ENCODE peak calls at places on chromosome 10, in ten cellular contexts. One of them, this sample, is unnamed. For H3K27me3, the result is how much of the 10 kb centered on the place peaks cover.

GRCh38 chr10:26960308-26960707 is 99.5 kb upstream of the ABI1 start:
- DNase-seq in Panc1: no peak
- DNase-seq in SK-N-SH: no peak
- DNase-seq in transverse colon: no peak
- DNase-seq in GM23338: no peak
- DNase-seq in spleen: no peak
- DNase-seq in stomach: no peak
- DNase-seq in K562: no peak
- DNase-seq in sigmoid colon: no peak
- DNase-seq in esophagus muscularis mucosa: no peak
- DNase-seq in this sample: no peak

GRCh38 chr10:43790147-43790546 is 141.5 kb upstream of the ZNF32 start:
- DNase-seq in Panc1: no peak
- DNase-seq in SK-N-SH: no peak
- DNase-seq in transverse colon: no peak
- DNase-seq in GM23338: no peak
- DNase-seq in spleen: no peak
- DNase-seq in stomach: no peak
- DNase-seq in K562: no peak
- DNase-seq in sigmoid colon: no peak
- DNase-seq in esophagus muscularis mucosa: no peak
- DNase-seq in this sample: no peak

GRCh38 chr10:69237528-69238159 is 17.5 kb downstream of the HKDC1 start:
- DNase-seq in Panc1: peak
- DNase-seq in SK-N-SH: peak
- DNase-seq in transverse colon: peak
- DNase-seq in GM23338: peak
- DNase-seq in spleen: peak
- DNase-seq in stomach: peak
- DNase-seq in K562: peak
- DNase-seq in sigmoid colon: peak
- DNase-seq in esophagus muscularis mucosa: peak
- DNase-seq in this sample: peak

GRCh38 chr10:95260909-95261552 is 29.8 kb downstream of the PDLIM1 start:
- DNase-seq in Panc1: no peak
- DNase-seq in SK-N-SH: no peak
- DNase-seq in transverse colon: no peak
- DNase-seq in GM23338: no peak
- DNase-seq in spleen: no peak
- DNase-seq in stomach: no peak
- DNase-seq in K562: no peak
- DNase-seq in sigmoid colon: no peak
- DNase-seq in esophagus muscularis mucosa: no peak
- DNase-seq in this sample: no peak

GRCh38 chr10:20596911-20597310 is 300.2 kb downstream of the NEBL start:
- DNase-seq in Panc1: no peak
- DNase-seq in SK-N-SH: no peak
- DNase-seq in transverse colon: no peak
- DNase-seq in GM23338: peak
- DNase-seq in spleen: no peak
- DNase-seq in stomach: no peak
- DNase-seq in K562: no peak
- DNase-seq in sigmoid colon: no peak
- DNase-seq in esophagus muscularis mucosa: no peak
- DNase-seq in this sample: no peak

GRCh38 chr10:58044072-58044471 is 223.6 kb downstream of the IPMK start:
- DNase-seq in Panc1: no peak
- DNase-seq in SK-N-SH: no peak
- DNase-seq in transverse colon: no peak
- DNase-seq in GM23338: no peak
- DNase-seq in spleen: no peak
- DNase-seq in stomach: no peak
- DNase-seq in K562: no peak
- DNase-seq in sigmoid colon: no peak
- DNase-seq in esophagus muscularis mucosa: no peak
- DNase-seq in this sample: no peak

GRCh38 chr10:52314822-52315552 is 906 bp downstream of the DKK1 start:
- DNase-seq in Panc1: no peak
- DNase-seq in SK-N-SH: peak
- DNase-seq in transverse colon: peak
- DNase-seq in GM23338: peak
- DNase-seq in spleen: peak
- DNase-seq in stomach: no peak
- DNase-seq in K562: no peak
- DNase-seq in sigmoid colon: no peak
- DNase-seq in esophagus muscularis mucosa: no peak
- DNase-seq in this sample: peak

GRCh38 chr10:5987747-5988146 is 10.4 kb upstream of the IL15RA start:
- DNase-seq in Panc1: no peak
- DNase-seq in SK-N-SH: no peak
- DNase-seq in transverse colon: no peak
- DNase-seq in GM23338: no peak
- DNase-seq in spleen: no peak
- DNase-seq in stomach: no peak
- DNase-seq in K562: peak
- DNase-seq in sigmoid colon: peak
- DNase-seq in esophagus muscularis mucosa: peak
- DNase-seq in this sample: peak

GRCh38 chr10:103667390-103667789 is 173.9 kb downstream of the NEURL1 start:
- DNase-seq in Panc1: no peak
- DNase-seq in SK-N-SH: no peak
- DNase-seq in transverse colon: peak
- DNase-seq in GM23338: no peak
- DNase-seq in spleen: no peak
- DNase-seq in stomach: no peak
- DNase-seq in K562: peak
- DNase-seq in sigmoid colon: no peak
- DNase-seq in esophagus muscularis mucosa: no peak
- DNase-seq in this sample: no peak

DNA sequence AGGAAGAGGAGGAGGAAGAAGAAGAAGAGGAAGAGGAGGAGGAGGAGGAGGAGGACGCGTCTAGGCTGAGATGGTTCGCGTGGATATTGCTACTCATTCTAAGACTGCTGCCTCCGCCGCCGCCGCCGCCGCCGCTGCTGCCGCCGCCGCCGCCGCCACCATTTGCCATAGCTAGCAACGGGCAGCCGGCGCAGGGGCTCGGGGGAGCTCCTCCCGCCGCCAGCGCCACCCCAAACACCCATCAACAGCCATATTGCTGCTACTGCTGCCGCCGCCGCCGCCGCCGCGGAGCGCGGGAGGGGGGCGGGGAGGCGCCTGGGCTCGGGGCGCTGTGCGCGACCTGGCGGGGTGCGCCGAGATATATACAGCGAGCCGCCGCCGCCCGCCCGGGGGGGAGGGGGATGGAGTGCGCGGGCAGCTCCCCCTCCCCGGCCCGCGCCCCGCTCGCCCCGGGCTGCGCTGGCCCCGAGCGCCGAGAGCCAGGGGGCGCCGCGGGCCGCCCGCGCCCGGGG is at the start of gene KCNMA1:
- DNase-seq in Panc1: no peak
- DNase-seq in SK-N-SH: peak
- DNase-seq in transverse colon: peak
- DNase-seq in GM23338: peak
- DNase-seq in spleen: peak
- DNase-seq in stomach: no peak
- DNase-seq in K562: no peak
- DNase-seq in sigmoid colon: peak
- DNase-seq in esophagus muscularis mucosa: no peak
- DNase-seq in this sample: no peak
- H3K27me3 ChIP-seq in Panc1: under half
- H3K27me3 ChIP-seq in SK-N-SH: under half
- H3K27me3 ChIP-seq in transverse colon: half or more
- H3K27me3 ChIP-seq in GM23338: half or more
- H3K27me3 ChIP-seq in spleen: half or more
- H3K27me3 ChIP-seq in stomach: under half
- H3K27me3 ChIP-seq in K562: under half
- H3K27me3 ChIP-seq in sigmoid colon: under half
- H3K27me3 ChIP-seq in esophagus muscularis mucosa: under half
- H3K27me3 ChIP-seq in this sample: half or more

DNA sequence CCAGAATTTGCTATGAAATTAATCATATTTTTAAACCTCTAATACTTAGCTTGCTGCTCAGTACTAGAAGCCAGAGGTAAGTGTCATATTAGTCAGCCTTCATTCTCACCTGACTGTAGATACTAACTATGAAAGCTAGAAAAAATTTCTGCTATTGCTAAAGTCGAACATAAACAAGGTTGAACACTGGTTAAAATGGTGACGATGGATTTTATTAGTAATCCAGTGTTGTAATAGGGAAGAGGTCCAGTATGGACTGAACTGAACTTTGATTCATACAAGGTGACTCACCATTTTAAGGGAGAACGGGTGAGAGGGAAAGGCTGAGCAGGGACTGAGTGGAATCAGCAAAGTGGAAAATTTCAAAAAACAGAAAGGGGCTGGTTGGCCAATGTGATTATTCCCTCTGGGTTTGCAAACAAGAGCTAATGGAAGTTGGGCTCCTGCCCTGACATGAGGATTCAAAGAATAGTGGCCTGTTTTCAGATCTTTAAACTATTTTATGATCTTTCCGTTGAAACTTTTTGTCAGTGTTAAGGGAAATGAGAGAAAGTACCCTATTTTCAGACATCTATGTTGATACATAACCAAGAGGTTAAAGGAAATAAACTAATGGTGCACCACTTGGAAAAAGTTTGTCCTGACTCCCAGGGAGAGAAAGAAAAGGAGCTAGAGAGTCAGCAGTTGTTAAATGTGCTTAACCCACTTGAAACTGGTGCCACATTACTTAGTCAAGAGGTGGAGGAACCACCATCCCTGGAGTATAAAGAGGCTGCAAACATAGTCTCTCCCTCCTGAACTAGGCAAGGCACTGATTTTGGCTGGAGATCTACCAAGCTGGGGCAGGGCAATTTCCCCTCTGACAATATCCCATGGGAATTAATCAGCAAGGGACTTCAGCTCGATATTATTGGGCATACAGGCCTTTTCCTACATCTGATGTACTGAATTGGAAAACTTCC is 15.3 kb upstream of the AKR1C1 start:
- DNase-seq in Panc1: no peak
- DNase-seq in SK-N-SH: no peak
- DNase-seq in transverse colon: no peak
- DNase-seq in GM23338: no peak
- DNase-seq in spleen: no peak
- DNase-seq in stomach: no peak
- DNase-seq in K562: no peak
- DNase-seq in sigmoid colon: peak
- DNase-seq in esophagus muscularis mucosa: no peak
- DNase-seq in this sample: peak
- TF ChIP-seq POLR2AphosphoS5 in Panc1: no peak
- TF ChIP-seq POLR2AphosphoS5 in SK-N-SH: no peak
- TF ChIP-seq POLR2AphosphoS5 in transverse colon: peak
- TF ChIP-seq POLR2AphosphoS5 in GM23338: no peak
- TF ChIP-seq POLR2AphosphoS5 in spleen: no peak
- TF ChIP-seq POLR2AphosphoS5 in stomach: peak
- TF ChIP-seq POLR2AphosphoS5 in K562: no peak
- TF ChIP-seq POLR2AphosphoS5 in sigmoid colon: peak
- TF ChIP-seq POLR2AphosphoS5 in esophagus muscularis mucosa: peak
- TF ChIP-seq POLR2AphosphoS5 in this sample: no peak

GRCh38 chr10:132937861-132938260 is 4.5 kb downstream of the CFAP46 start:
- DNase-seq in Panc1: no peak
- DNase-seq in SK-N-SH: no peak
- DNase-seq in transverse colon: no peak
- DNase-seq in GM23338: no peak
- DNase-seq in spleen: peak
- DNase-seq in stomach: no peak
- DNase-seq in K562: no peak
- DNase-seq in sigmoid colon: no peak
- DNase-seq in esophagus muscularis mucosa: no peak
- DNase-seq in this sample: peak

GRCh38 chr10:132940791-132941465 is 1.4 kb downstream of the CFAP46 start:
- DNase-seq in Panc1: no peak
- DNase-seq in SK-N-SH: no peak
- DNase-seq in transverse colon: no peak
- DNase-seq in GM23338: no peak
- DNase-seq in spleen: peak
- DNase-seq in stomach: no peak
- DNase-seq in K562: no peak
- DNase-seq in sigmoid colon: no peak
- DNase-seq in esophagus muscularis mucosa: no peak
- DNase-seq in this sample: no peak

GRCh38 chr10:132939957-132940790 is 2.2 kb downstream of the CFAP46 start:
- DNase-seq in Panc1: peak
- DNase-seq in SK-N-SH: peak
- DNase-seq in transverse colon: peak
- DNase-seq in GM23338: peak
- DNase-seq in spleen: peak
- DNase-seq in stomach: peak
- DNase-seq in K562: peak
- DNase-seq in sigmoid colon: no peak
- DNase-seq in esophagus muscularis mucosa: no peak
- DNase-seq in this sample: no peak

GRCh38 chr10:132938472-132939329 is 3.7 kb downstream of the CFAP46 start:
- DNase-seq in Panc1: no peak
- DNase-seq in SK-N-SH: peak
- DNase-seq in transverse colon: no peak
- DNase-seq in GM23338: peak
- DNase-seq in spleen: peak
- DNase-seq in stomach: no peak
- DNase-seq in K562: peak
- DNase-seq in sigmoid colon: no peak
- DNase-seq in esophagus muscularis mucosa: no peak
- DNase-seq in this sample: no peak

GRCh38 chr10:132939378-132939955 is 2.9 kb downstream of the CFAP46 start:
- DNase-seq in Panc1: no peak
- DNase-seq in SK-N-SH: no peak
- DNase-seq in transverse colon: no peak
- DNase-seq in GM23338: no peak
- DNase-seq in spleen: peak
- DNase-seq in stomach: no peak
- DNase-seq in K562: no peak
- DNase-seq in sigmoid colon: no peak
- DNase-seq in esophagus muscularis mucosa: no peak
- DNase-seq in this sample: no peak
- H3K27me3 ChIP-seq in Panc1: under half
- H3K27me3 ChIP-seq in SK-N-SH: under half
- H3K27me3 ChIP-seq in transverse colon: half or more
- H3K27me3 ChIP-seq in GM23338: under half
- H3K27me3 ChIP-seq in spleen: half or more
- H3K27me3 ChIP-seq in stomach: under half
- H3K27me3 ChIP-seq in K562: under half
- H3K27me3 ChIP-seq in sigmoid colon: under half
- H3K27me3 ChIP-seq in esophagus muscularis mucosa: under half
- H3K27me3 ChIP-seq in this sample: half or more

DNA sequence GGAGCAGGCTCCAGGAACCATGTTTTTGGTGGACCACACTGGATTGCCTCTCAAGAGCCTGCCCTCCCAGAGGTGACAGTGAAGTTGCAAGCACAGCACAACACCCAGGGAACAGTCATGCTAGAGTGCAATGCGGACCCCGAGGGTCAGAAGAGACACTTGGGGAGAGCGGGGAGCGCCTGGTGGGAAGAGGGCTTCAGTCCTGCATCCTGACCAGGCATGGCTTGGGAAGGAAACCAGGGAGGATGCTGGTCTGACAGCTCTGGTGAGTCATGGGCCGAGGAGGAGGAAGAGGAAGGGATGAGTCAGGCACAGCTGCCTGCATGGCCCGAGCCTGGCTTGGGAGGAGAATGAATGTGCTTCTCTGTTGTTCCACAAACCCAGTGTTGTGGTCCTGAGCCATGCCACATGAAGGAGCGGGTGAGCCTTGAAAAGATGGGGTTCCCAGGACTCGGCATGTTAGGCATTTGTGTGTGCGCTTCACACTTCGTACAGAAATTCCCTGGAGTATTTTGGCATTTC is 29.5 kb upstream of the ANKRD2 start:
- DNase-seq in Panc1: peak
- DNase-seq in SK-N-SH: no peak
- DNase-seq in transverse colon: peak
- DNase-seq in GM23338: no peak
- DNase-seq in spleen: peak
- DNase-seq in stomach: peak
- DNase-seq in K562: peak
- DNase-seq in sigmoid colon: peak
- DNase-seq in esophagus muscularis mucosa: no peak
- DNase-seq in this sample: peak
- TF ChIP-seq POLR2AphosphoS5 in Panc1: peak
- TF ChIP-seq POLR2AphosphoS5 in SK-N-SH: peak
- TF ChIP-seq POLR2AphosphoS5 in transverse colon: peak
- TF ChIP-seq POLR2AphosphoS5 in GM23338: no peak
- TF ChIP-seq POLR2AphosphoS5 in spleen: peak
- TF ChIP-seq POLR2AphosphoS5 in stomach: peak
- TF ChIP-seq POLR2AphosphoS5 in K562: no peak
- TF ChIP-seq POLR2AphosphoS5 in sigmoid colon: peak
- TF ChIP-seq POLR2AphosphoS5 in esophagus muscularis mucosa: peak
- TF ChIP-seq POLR2AphosphoS5 in this sample: peak